ENCODE peak calls at places on chromosome 9, in five cellular contexts. Z is NCI-H1930, B is NCI-H2227 treated with DMSO at 0.1 percent for 48 hours, J is NCI-H460, A is SJSA1. D is an unnamed sample.

GRCh38 chr9:114613087-114613486 is 2.0 kb downstream of the TMEM268 start:
- DNase-seq in Z (no peak), J (no peak), A (no peak), B (no peak), D (peak)

GRCh38 chr9:130713286-130713975 is 19.9 kb downstream of the EXOSC2 start:
- DNase-seq in Z (no peak), J (no peak), A (peak), B (no peak), D (peak)

GRCh38 chr9:94818196-94818541 is 91.7 kb downstream of the AOPEP start:
- DNase-seq in J (no peak), A (no peak), B (no peak), Z (no peak), D (no peak)

GRCh38 chr9:121292801-121293241 is 24.9 kb downstream of the GSN start:
- DNase-seq in J (no peak), A (no peak), Z (no peak), B (no peak), D (no peak)

GRCh38 chr9:38621434-38622082 is 1.2 kb upstream of the ANKRD18A start:
- DNase-seq in B (no peak), A (no peak), J (no peak), Z (no peak), D (no peak)

GRCh38 chr9:127844821-127845359 is 9.6 kb downstream of the ENG start:
- DNase-seq in A (no peak), J (no peak), B (no peak), Z (no peak), D (peak)

GRCh38 chr9:31236344-31236743 is 1148.1 kb upstream of the ACO1 start:
- DNase-seq in J (no peak), A (no peak), B (no peak), Z (no peak), D (no peak)

GRCh38 chr9:32589083-32589713 is 16.2 kb upstream of the NDUFB6 start:
- DNase-seq in J (peak), Z (peak), B (no peak), A (no peak), D (peak)

GRCh38 chr9:14908221-14909206 is 1.7 kb downstream of the FREM1 start:
- DNase-seq in Z (no peak), B (no peak), A (no peak), J (no peak), D (no peak)

GRCh38 chr9:134171316-134172197 is 7.2 kb upstream of the RNU6ATAC start:
- DNase-seq in A (peak), Z (no peak), B (no peak), J (no peak), D (peak)

GRCh38 chr9:112755675-112756074 is 5.1 kb downstream of the SNX30 start:
- DNase-seq in B (no peak), Z (no peak), J (no peak), A (no peak), D (no peak)

GRCh38 chr9:83794051-83794450 is 23.5 kb downstream of the GKAP1 start:
- DNase-seq in J (no peak), Z (no peak), B (no peak), A (no peak), D (no peak)

GRCh38 chr9:3879315-3879714 is 353.5 kb upstream of the RFX3 start:
- DNase-seq in A (no peak), Z (no peak), J (no peak), B (no peak), D (no peak)

GRCh38 chr9:73154760-73155159 is 3.1 kb downstream of the ANXA1 start:
- DNase-seq in J (no peak), A (no peak), Z (no peak), B (no peak), D (no peak)

D was measured in T47D.